ENCODE peak calls at places on chromosomes 16 and 17, in ten cellular contexts. K, Z, X, L, D, N, M, H, J and B are unnamed samples.
A peak's percentile ranks its signal among the peaks of the same experiment; 100 is the strongest.

GRCh38 chr17:60315650-60316049 is 76.3 kb downstream of the USP32 start:
- DNase-seq in J (no peak), L (no peak), M (no peak), X (no peak), K (no peak), H (no peak), Z (no peak), D (no peak), N (no peak), B (no peak)

GRCh38 chr16:20538181-20538580 is 38.0 kb downstream of the ACSM2B start:
- DNase-seq in D (no peak), N (no peak), X (no peak), K (no peak), M (no peak), J (no peak), L (no peak), H (no peak), Z (no peak), B (no peak)

GRCh38 chr17:56653877-56654276 is 60.4 kb downstream of the NOG start:
- DNase-seq in H (peak; percentile 86), K (no peak), N (no peak), X (no peak), D (no peak), Z (peak; percentile 63), J (no peak), L (peak; percentile 75), M (peak; percentile 39), B (peak; percentile 54)

GRCh38 chr17:4583206-4583605 is 1.1 kb upstream of the SMTNL2 start:
- DNase-seq in H (no peak), Z (no peak), K (no peak), L (no peak), X (no peak), D (no peak), J (no peak), N (no peak), M (no peak), B (no peak)

GRCh38 chr16:49478107-49478506 is 104.5 kb downstream of the C16orf78 start:
- DNase-seq in N (no peak), K (no peak), X (no peak), L (no peak), H (no peak), D (no peak), M (peak; percentile 68), J (no peak), Z (no peak), B (no peak)

GRCh38 chr16:67264277-67264676 is 15.1 kb upstream of the PLEKHG4 start:
- DNase-seq in M (no peak), X (no peak), J (no peak), K (no peak), Z (no peak), N (no peak), H (peak; percentile 42), D (no peak), L (no peak), B (no peak)

GRCh38 chr17:80190716-80191115 is 20.9 kb downstream of the CARD14 start:
- DNase-seq in D (no peak), J (no peak), L (no peak), N (no peak), K (no peak), X (no peak), H (peak; percentile 27), Z (no peak), M (no peak), B (no peak)

GRCh38 chr17:66779186-66779585 is 55.7 kb upstream of the CACNG5 start:
- DNase-seq in J (no peak), H (peak; percentile 14), Z (no peak), D (no peak), X (no peak), M (no peak), N (no peak), L (no peak), K (no peak), B (no peak)

GRCh38 chr16:16972831-16973230 is 497.9 kb downstream of the XYLT1 start:
- DNase-seq in Z (no peak), K (no peak), D (no peak), X (no peak), M (no peak), N (no peak), L (no peak), H (no peak), J (no peak), B (no peak)

GRCh38 chr17:15247891-15248529 is 17.1 kb downstream of the PMP22 start:
- DNase-seq in X (no peak), L (no peak), N (no peak), M (peak; percentile 22), K (no peak), Z (no peak), D (no peak), H (peak; percentile 55), J (no peak), B (peak; percentile 36)

GRCh38 chr16:86565644-86566511 is 751 bp upstream of the FOXC2 start:
- DNase-seq in H (peak; percentile 50), Z (no peak), D (no peak), L (no peak), X (no peak), N (no peak), M (no peak), J (no peak), K (no peak), B (no peak)

GRCh38 chr17:83186226-83186625 is 106.8 kb downstream of the METRNL start:
- DNase-seq in Z (no peak), L (no peak), M (no peak), D (no peak), J (no peak), H (peak; percentile 51), X (peak; percentile 81), N (no peak), K (no peak), B (no peak)

DNA sequence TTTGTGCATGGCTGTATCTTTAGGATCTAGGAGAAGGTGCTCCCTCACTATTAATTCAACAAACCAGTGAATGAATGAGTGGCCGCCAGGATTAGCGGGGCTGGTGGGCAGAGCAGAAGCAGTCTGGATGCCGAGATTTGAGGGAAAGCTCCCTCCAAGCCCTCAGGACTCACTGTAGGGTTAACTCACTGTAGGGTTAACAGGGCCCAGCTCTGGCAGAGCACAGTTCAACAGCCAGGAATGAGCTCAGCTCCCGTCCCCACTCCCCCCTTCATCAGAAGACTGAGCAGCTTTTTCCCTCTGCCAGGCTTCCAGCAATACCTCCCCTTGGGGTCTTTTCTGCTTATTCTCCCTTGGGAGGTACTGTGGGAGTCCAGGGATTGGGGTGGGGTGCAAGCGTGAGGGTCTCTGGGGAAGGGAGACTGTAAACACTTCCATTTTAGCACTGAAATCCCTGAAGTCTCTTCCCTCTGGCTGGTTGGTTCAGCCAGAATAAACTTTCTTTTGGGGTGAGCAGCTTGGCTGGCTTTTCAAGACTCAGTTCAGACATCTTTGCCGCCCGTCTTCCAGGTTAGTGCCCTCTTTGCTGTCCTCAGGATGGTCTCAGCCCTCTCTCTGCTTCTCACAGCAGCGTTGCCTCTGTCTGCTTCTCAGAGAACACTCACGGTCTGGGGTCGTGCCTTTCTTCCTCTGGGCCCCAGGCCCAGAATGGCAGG is 53.7 kb upstream of the WSB1 start:
- DNase-seq in J (no peak), H (no peak), M (no peak), D (no peak), Z (no peak), L (no peak), K (no peak), N (no peak), X (no peak), B (no peak)
- H3K27ac ChIP-seq in J (no peak overlapping the region), H (no peak overlapping the region), M (no peak overlapping the region), D (no peak overlapping the region), Z (no peak overlapping the region), L (peak overlapping the region; percentile 71), K (no peak overlapping the region), N (no peak overlapping the region), X (peak overlapping the region; percentile 22), B (peak overlapping the region; percentile 70)

GRCh38 chr16:76650579-76650978 is 373.4 kb downstream of the CNTNAP4 start:
- DNase-seq in M (no peak), N (no peak), X (no peak), K (no peak), D (no peak), H (no peak), Z (no peak), J (no peak), L (peak; percentile 35), B (peak; percentile 30)

GRCh38 chr16:76656951-76657498 is 379.8 kb downstream of the CNTNAP4 start:
- DNase-seq in J (no peak), L (no peak), K (no peak), Z (no peak), H (no peak), M (no peak), D (no peak), N (no peak), X (no peak), B (no peak)

GRCh38 chr16:76654421-76654820 is 377.2 kb downstream of the CNTNAP4 start:
- DNase-seq in X (no peak), D (no peak), K (no peak), M (no peak), H (no peak), L (no peak), Z (no peak), N (no peak), J (no peak), B (no peak)

GRCh38 chr16:76653390-76654026 is 376.3 kb downstream of the CNTNAP4 start:
- DNase-seq in J (no peak), X (no peak), N (no peak), H (peak; percentile 41), L (peak; percentile 39), Z (no peak), M (peak; percentile 59), D (no peak), K (no peak), B (peak; percentile 40)
- TF ChIP-seq CTCF in J (peak; percentile 60), X (no peak), N (no peak), H (peak; percentile 80), L (peak; percentile 70), Z (peak; percentile 50), M (peak; percentile 83), D (no peak), K (no peak), B (peak; percentile 61)

GRCh38 chr16:57646388-57647039 is 18.1 kb downstream of the ADGRG1 start:
- DNase-seq in H (no peak), N (no peak), Z (no peak), J (no peak), D (no peak), L (no peak), X (no peak), K (no peak), M (no peak), B (no peak)
- H3K27ac ChIP-seq in H (no peak overlapping the region), N (no peak overlapping the region), Z (no peak overlapping the region), J (peak overlapping the region; percentile 90), D (peak overlapping the region; percentile 11), L (peak overlapping the region; percentile 21), X (peak overlapping the region; percentile 60), K (peak overlapping the region; percentile 63), M (no peak overlapping the region), B (peak overlapping the region; percentile 70)

DNA sequence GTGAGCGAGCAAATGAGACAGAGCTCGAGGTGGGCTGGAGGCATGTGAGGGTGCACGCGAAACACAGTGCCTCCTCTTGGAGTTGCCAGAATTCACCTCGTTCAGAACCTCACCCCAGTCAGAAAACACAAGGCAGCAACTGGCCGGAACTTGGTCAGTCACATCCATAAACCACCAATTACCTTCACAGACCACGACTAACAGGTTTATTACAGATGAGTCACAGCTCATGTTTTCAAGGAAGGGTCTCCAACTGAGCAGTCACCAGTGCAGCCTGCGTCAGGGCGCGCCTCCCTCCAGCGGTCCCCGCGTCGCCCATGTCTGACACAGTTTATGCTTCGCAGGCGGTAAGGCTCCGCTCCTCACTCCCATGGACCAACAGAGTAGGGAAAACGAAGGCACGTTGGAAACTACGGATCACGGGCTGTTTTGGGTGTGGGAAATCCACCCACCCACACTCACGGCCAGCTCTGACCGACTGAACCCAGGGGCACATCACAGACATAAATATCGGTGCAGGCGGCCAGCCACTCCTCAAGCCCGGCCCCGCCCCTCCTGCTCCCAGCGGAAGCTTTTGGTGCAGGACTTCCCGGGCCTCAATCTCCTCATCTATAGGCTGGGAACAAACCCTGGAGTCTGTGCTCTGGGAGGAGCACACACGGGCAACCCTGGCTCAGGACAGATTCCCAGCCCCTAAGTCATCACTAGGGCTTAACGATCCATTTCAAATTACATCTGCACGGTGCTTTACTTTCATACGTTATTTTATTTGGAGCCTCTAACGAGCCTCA is 126.2 kb downstream of the ZNF778 start:
- DNase-seq in X (no peak), H (no peak), J (no peak), K (no peak), N (no peak), L (peak; percentile 38), D (no peak), M (no peak), Z (peak; percentile 77), B (no peak)
- TF ChIP-seq CTCF in X (no peak), H (no peak), J (no peak), K (no peak), N (no peak), L (no peak), D (no peak), M (no peak), Z (peak; percentile 40), B (no peak)